ENCODE peak calls at places on chromosomes 12 and 14, in six cellular contexts. One of them, this sample, is unnamed.
A peak's percentile ranks its signal among the peaks of the same experiment; 100 is the strongest.

GRCh38 chr12:6280053-6280469 is 30.4 kb upstream of the PLEKHG6 start:
- DNase-seq in neuronal stem cell: no peak
- DNase-seq in H9: no peak
- DNase-seq in H1: no peak
- DNase-seq in IMR-90: peak; percentile 94
- DNase-seq in trophoblast cell: peak; percentile 91
- DNase-seq in this sample: peak; percentile 91

GRCh38 chr14:104766863-104767633 is 14.1 kb downstream of the SIVA1 start:
- DNase-seq in neuronal stem cell: no peak
- DNase-seq in H9: no peak
- DNase-seq in H1: no peak
- DNase-seq in IMR-90: no peak
- DNase-seq in trophoblast cell: peak; percentile 59
- DNase-seq in this sample: no peak

GRCh38 chr12:6914246-6914947 is at the start of gene ENO2:
- DNase-seq in neuronal stem cell: peak; percentile 56
- DNase-seq in H9: peak; percentile 71
- DNase-seq in H1: peak; percentile 72
- DNase-seq in IMR-90: peak; percentile 63
- DNase-seq in trophoblast cell: no peak
- DNase-seq in this sample: peak; percentile 73

GRCh38 chr12:13127476-13127875 is 24.0 kb upstream of the GSG1 start:
- DNase-seq in neuronal stem cell: no peak
- DNase-seq in H9: no peak
- DNase-seq in H1: no peak
- DNase-seq in IMR-90: no peak
- DNase-seq in trophoblast cell: no peak
- DNase-seq in this sample: no peak

GRCh38 chr14:51444381-51445000 is 204.4 kb downstream of the TMX1 start:
- DNase-seq in neuronal stem cell: no peak
- DNase-seq in H9: no peak
- DNase-seq in H1: no peak
- DNase-seq in IMR-90: no peak
- DNase-seq in trophoblast cell: no peak
- DNase-seq in this sample: no peak

GRCh38 chr12:56484566-56484965 is 3.4 kb downstream of the GLS2 start:
- DNase-seq in neuronal stem cell: no peak
- DNase-seq in H9: no peak
- DNase-seq in H1: no peak
- DNase-seq in IMR-90: no peak
- DNase-seq in trophoblast cell: no peak
- DNase-seq in this sample: no peak

GRCh38 chr12:23217716-23218115 is 592.7 kb downstream of the ETNK1 start:
- DNase-seq in neuronal stem cell: no peak
- DNase-seq in H9: no peak
- DNase-seq in H1: no peak
- DNase-seq in IMR-90: no peak
- DNase-seq in trophoblast cell: no peak
- DNase-seq in this sample: no peak

GRCh38 chr14:86035882-86036281 is 505.9 kb downstream of the FLRT2 start:
- DNase-seq in neuronal stem cell: no peak
- DNase-seq in H9: peak; percentile 69
- DNase-seq in H1: peak; percentile 64
- DNase-seq in IMR-90: no peak
- DNase-seq in trophoblast cell: no peak
- DNase-seq in this sample: peak; percentile 24

GRCh38 chr12:68530965-68531364 is 79.7 kb upstream of the RAP1B start:
- DNase-seq in neuronal stem cell: no peak
- DNase-seq in H9: no peak
- DNase-seq in H1: no peak
- DNase-seq in IMR-90: peak; percentile 77
- DNase-seq in trophoblast cell: no peak
- DNase-seq in this sample: peak; percentile 37

GRCh38 chr12:28631831-28632230 is 441.6 kb downstream of the CCDC91 start:
- DNase-seq in neuronal stem cell: no peak
- DNase-seq in H9: no peak
- DNase-seq in H1: no peak
- DNase-seq in IMR-90: peak; percentile 84
- DNase-seq in trophoblast cell: no peak
- DNase-seq in this sample: peak; percentile 32

GRCh38 chr12:103800252-103800771 is 40.7 kb downstream of the NT5DC3 start:
- DNase-seq in neuronal stem cell: no peak
- DNase-seq in H9: no peak
- DNase-seq in H1: no peak
- DNase-seq in IMR-90: peak; percentile 73
- DNase-seq in trophoblast cell: no peak
- DNase-seq in this sample: no peak

GRCh38 chr14:21233457-21234076 is 35.7 kb downstream of the HNRNPC start:
- DNase-seq in neuronal stem cell: no peak
- DNase-seq in H9: no peak
- DNase-seq in H1: no peak
- DNase-seq in IMR-90: no peak
- DNase-seq in trophoblast cell: no peak
- DNase-seq in this sample: peak; percentile 29

GRCh38 chr12:128025856-128026255 is 241.1 kb upstream of the TMEM132C start:
- DNase-seq in neuronal stem cell: no peak
- DNase-seq in H9: peak; percentile 39
- DNase-seq in H1: no peak
- DNase-seq in IMR-90: no peak
- DNase-seq in trophoblast cell: no peak
- DNase-seq in this sample: no peak

GRCh38 chr14:64363265-64363840 is 24.8 kb upstream of the MTHFD1 start:
- DNase-seq in neuronal stem cell: no peak
- DNase-seq in H9: no peak
- DNase-seq in H1: no peak
- DNase-seq in IMR-90: peak; percentile 83
- DNase-seq in trophoblast cell: no peak
- DNase-seq in this sample: peak; percentile 18

GRCh38 chr12:34209259-34209835 is 187.1 kb downstream of the ALG10 start:
- DNase-seq in neuronal stem cell: no peak
- DNase-seq in H9: no peak
- DNase-seq in H1: no peak
- DNase-seq in IMR-90: no peak
- DNase-seq in trophoblast cell: no peak
- DNase-seq in this sample: no peak

GRCh38 chr12:54561164-54561563 is 11.8 kb downstream of the PDE1B start:
- DNase-seq in neuronal stem cell: no peak
- DNase-seq in H9: no peak
- DNase-seq in H1: no peak
- DNase-seq in IMR-90: no peak
- DNase-seq in trophoblast cell: no peak
- DNase-seq in this sample: no peak

GRCh38 chr12:46382974-46383653 is 10.5 kb upstream of the SLC38A2 start:
- DNase-seq in neuronal stem cell: peak; percentile 87
- DNase-seq in H9: peak; percentile 97
- DNase-seq in H1: peak; percentile 93
- DNase-seq in IMR-90: peak; percentile 97
- DNase-seq in trophoblast cell: peak; percentile 95
- DNase-seq in this sample: peak; percentile 98

GRCh38 chr14:37985826-37986470 is 221.8 kb upstream of the SSTR1 start:
- DNase-seq in neuronal stem cell: peak; percentile 27
- DNase-seq in H9: peak; percentile 44
- DNase-seq in H1: no peak
- DNase-seq in IMR-90: peak; percentile 65
- DNase-seq in trophoblast cell: no peak
- DNase-seq in this sample: peak; percentile 60

GRCh38 chr14:22549304-22549962 is 39.6 kb downstream of the DAD1 start:
- DNase-seq in neuronal stem cell: no peak
- DNase-seq in H9: no peak
- DNase-seq in H1: no peak
- DNase-seq in IMR-90: no peak
- DNase-seq in trophoblast cell: no peak
- DNase-seq in this sample: no peak

GRCh38 chr14:59931237-59931636 is 11.3 kb downstream of the LRRC9 start:
- DNase-seq in neuronal stem cell: no peak
- DNase-seq in H9: no peak
- DNase-seq in H1: no peak
- DNase-seq in IMR-90: no peak
- DNase-seq in trophoblast cell: no peak
- DNase-seq in this sample: no peak

GRCh38 chr14:73746540-73747385 is 32.6 kb upstream of the PNMA1 start:
- DNase-seq in neuronal stem cell: no peak
- DNase-seq in H9: peak; percentile 38
- DNase-seq in H1: no peak
- DNase-seq in IMR-90: no peak
- DNase-seq in trophoblast cell: no peak
- DNase-seq in this sample: peak; percentile 45

GRCh38 chr12:130972589-130972950 is 18.9 kb downstream of the ADGRD1 start:
- DNase-seq in neuronal stem cell: no peak
- DNase-seq in H9: no peak
- DNase-seq in H1: no peak
- DNase-seq in IMR-90: no peak
- DNase-seq in trophoblast cell: no peak
- DNase-seq in this sample: no peak

GRCh38 chr14:30519961-30520360 is 39.0 kb upstream of the G2E3 start:
- DNase-seq in neuronal stem cell: no peak
- DNase-seq in H9: no peak
- DNase-seq in H1: no peak
- DNase-seq in IMR-90: no peak
- DNase-seq in trophoblast cell: no peak
- DNase-seq in this sample: no peak

GRCh38 chr12:51549637-51550036 is 41.4 kb upstream of the SCN8A start:
- DNase-seq in neuronal stem cell: no peak
- DNase-seq in H9: no peak
- DNase-seq in H1: no peak
- DNase-seq in IMR-90: peak; percentile 15
- DNase-seq in trophoblast cell: no peak
- DNase-seq in this sample: no peak

GRCh38 chr12:119500209-119500608 is 93.4 kb upstream of the TMEM233 start:
- DNase-seq in neuronal stem cell: no peak
- DNase-seq in H9: no peak
- DNase-seq in H1: no peak
- DNase-seq in IMR-90: no peak
- DNase-seq in trophoblast cell: no peak
- DNase-seq in this sample: no peak

GRCh38 chr12:111337371-111337770 is 31.5 kb downstream of the PHETA1 start:
- DNase-seq in neuronal stem cell: no peak
- DNase-seq in H9: no peak
- DNase-seq in H1: no peak
- DNase-seq in IMR-90: no peak
- DNase-seq in trophoblast cell: no peak
- DNase-seq in this sample: no peak
- H3K14ac ChIP-seq in neuronal stem cell: no peak overlapping the region
- H3K14ac ChIP-seq in H9: no peak overlapping the region
- H3K14ac ChIP-seq in H1: no peak overlapping the region
- H3K14ac ChIP-seq in IMR-90: no peak overlapping the region
- H3K14ac ChIP-seq in trophoblast cell: no peak overlapping the region
- H3K14ac ChIP-seq in this sample: no peak overlapping the region

GRCh38 chr12:89354630-89354931 is 2.3 kb upstream of the DUSP6 start:
- DNase-seq in neuronal stem cell: no peak
- DNase-seq in H9: no peak
- DNase-seq in H1: no peak
- DNase-seq in IMR-90: peak; percentile 35
- DNase-seq in trophoblast cell: no peak
- DNase-seq in this sample: peak; percentile 57

GRCh38 chr12:89353823-89354629 is 1.7 kb upstream of the DUSP6 start:
- DNase-seq in neuronal stem cell: peak; percentile 62
- DNase-seq in H9: peak; percentile 96
- DNase-seq in H1: peak; percentile 91
- DNase-seq in IMR-90: peak; percentile 63
- DNase-seq in trophoblast cell: peak; percentile 45
- DNase-seq in this sample: peak; percentile 76

GRCh38 chr12:89352242-89352491 is 134 bp downstream of the DUSP6 start:
- DNase-seq in neuronal stem cell: no peak
- DNase-seq in H9: no peak
- DNase-seq in H1: no peak
- DNase-seq in IMR-90: no peak
- DNase-seq in trophoblast cell: no peak
- DNase-seq in this sample: no peak

GRCh38 chr12:89352492-89353187 is at the start of gene DUSP6:
- DNase-seq in neuronal stem cell: peak; percentile 98
- DNase-seq in H9: peak; percentile 99
- DNase-seq in H1: peak; percentile 93
- DNase-seq in IMR-90: peak; percentile 99
- DNase-seq in trophoblast cell: peak; percentile 86
- DNase-seq in this sample: peak; percentile 99

GRCh38 chr12:89353188-89353822 is 1.0 kb upstream of the DUSP6 start:
- DNase-seq in neuronal stem cell: peak; percentile 73
- DNase-seq in H9: peak; percentile 90
- DNase-seq in H1: peak; percentile 89
- DNase-seq in IMR-90: peak; percentile 62
- DNase-seq in trophoblast cell: no peak
- DNase-seq in this sample: peak; percentile 79
- H3K4ac ChIP-seq in neuronal stem cell: peak overlapping the region; percentile 14
- H3K4ac ChIP-seq in H9: no peak overlapping the region
- H3K4ac ChIP-seq in H1: no peak overlapping the region
- H3K4ac ChIP-seq in IMR-90: peak overlapping the region; percentile 97
- H3K4ac ChIP-seq in trophoblast cell: peak overlapping the region; percentile 66
- H3K4ac ChIP-seq in this sample: peak overlapping the region; percentile 94

GRCh38 chr14:45868863-45869262 is 615.9 kb upstream of the MIS18BP1 start:
- DNase-seq in neuronal stem cell: no peak
- DNase-seq in H9: no peak
- DNase-seq in H1: no peak
- DNase-seq in IMR-90: no peak
- DNase-seq in trophoblast cell: no peak
- DNase-seq in this sample: no peak
- H3K14ac ChIP-seq in neuronal stem cell: no peak overlapping the region
- H3K14ac ChIP-seq in H9: no peak overlapping the region
- H3K14ac ChIP-seq in H1: no peak overlapping the region
- H3K14ac ChIP-seq in IMR-90: no peak overlapping the region
- H3K14ac ChIP-seq in trophoblast cell: no peak overlapping the region
- H3K14ac ChIP-seq in this sample: no peak overlapping the region

GRCh38 chr14:61927521-61927920 is 165.3 kb downstream of the SNAPC1 start:
- DNase-seq in neuronal stem cell: no peak
- DNase-seq in H9: no peak
- DNase-seq in H1: no peak
- DNase-seq in IMR-90: peak; percentile 81
- DNase-seq in trophoblast cell: peak; percentile 52
- DNase-seq in this sample: peak; percentile 42
- H3K4ac ChIP-seq in neuronal stem cell: no peak overlapping the region
- H3K4ac ChIP-seq in H9: no peak overlapping the region
- H3K4ac ChIP-seq in H1: no peak overlapping the region
- H3K4ac ChIP-seq in IMR-90: peak overlapping the region; percentile 88
- H3K4ac ChIP-seq in trophoblast cell: no peak overlapping the region
- H3K4ac ChIP-seq in this sample: no peak overlapping the region

GRCh38 chr12:121283388-121283787 is 13.1 kb downstream of the CAMKK2 start:
- DNase-seq in neuronal stem cell: no peak
- DNase-seq in H9: no peak
- DNase-seq in H1: no peak
- DNase-seq in IMR-90: no peak
- DNase-seq in trophoblast cell: no peak
- DNase-seq in this sample: no peak
- H3K14ac ChIP-seq in neuronal stem cell: no peak overlapping the region
- H3K14ac ChIP-seq in H9: no peak overlapping the region
- H3K14ac ChIP-seq in H1: no peak overlapping the region
- H3K14ac ChIP-seq in IMR-90: no peak overlapping the region
- H3K14ac ChIP-seq in trophoblast cell: no peak overlapping the region
- H3K14ac ChIP-seq in this sample: no peak overlapping the region

GRCh38 chr12:88519802-88520435 is 60.4 kb downstream of the KITLG start:
- DNase-seq in neuronal stem cell: no peak
- DNase-seq in H9: no peak
- DNase-seq in H1: no peak
- DNase-seq in IMR-90: peak; percentile 41
- DNase-seq in trophoblast cell: no peak
- DNase-seq in this sample: peak; percentile 66
- H3K4ac ChIP-seq in neuronal stem cell: no peak overlapping the region
- H3K4ac ChIP-seq in H9: no peak overlapping the region
- H3K4ac ChIP-seq in H1: no peak overlapping the region
- H3K4ac ChIP-seq in IMR-90: no peak overlapping the region
- H3K4ac ChIP-seq in trophoblast cell: no peak overlapping the region
- H3K4ac ChIP-seq in this sample: no peak overlapping the region

GRCh38 chr14:102897299-102898027 is 25.0 kb upstream of the AMN start:
- DNase-seq in neuronal stem cell: no peak
- DNase-seq in H9: no peak
- DNase-seq in H1: no peak
- DNase-seq in IMR-90: no peak
- DNase-seq in trophoblast cell: no peak
- DNase-seq in this sample: no peak
- H3K14ac ChIP-seq in neuronal stem cell: no peak overlapping the region
- H3K14ac ChIP-seq in H9: no peak overlapping the region
- H3K14ac ChIP-seq in H1: no peak overlapping the region
- H3K14ac ChIP-seq in IMR-90: no peak overlapping the region
- H3K14ac ChIP-seq in trophoblast cell: no peak overlapping the region
- H3K14ac ChIP-seq in this sample: no peak overlapping the region